ENCODE peak calls at places on chromosomes 3 and 15, in six cellular contexts. Z, Q, X, R, T and J are unnamed samples.

GRCh38 chr3:150286390-150287147 is 121.5 kb upstream of the TSC22D2 start:
- DNase-seq in Z (peak), Q (no peak), X (no peak), R (peak), T (peak), J (peak)

GRCh38 chr3:191740712-191741111 is 279.7 kb downstream of the PYDC2 start:
- DNase-seq in Z (no peak), Q (no peak), X (no peak), R (no peak), T (no peak), J (no peak)

GRCh38 chr3:169085827-169086226 is 577.7 kb downstream of the MECOM start:
- DNase-seq in Z (peak), Q (no peak), X (no peak), R (peak), T (no peak), J (no peak)

GRCh38 chr3:99626415-99626788 is 12.0 kb upstream of the COL8A1 start:
- DNase-seq in Z (no peak), Q (no peak), X (no peak), R (no peak), T (no peak), J (no peak)

GRCh38 chr3:58833501-58833900 is 166.9 kb upstream of the FAM3D start:
- DNase-seq in Z (peak), Q (no peak), X (no peak), R (no peak), T (no peak), J (no peak)

GRCh38 chr15:74780523-74780982 is 1.3 kb upstream of the CSK start:
- DNase-seq in Z (no peak), Q (no peak), X (no peak), R (no peak), T (no peak), J (no peak)

GRCh38 chr3:13098605-13099004 is 25.4 kb upstream of the IQSEC1 start:
- DNase-seq in Z (no peak), Q (no peak), X (no peak), R (no peak), T (no peak), J (no peak)

GRCh38 chr3:169863458-169863899 is 6.3 kb downstream of the LRRC31 start:
- DNase-seq in Z (peak), Q (peak), X (no peak), R (peak), T (peak), J (peak)

GRCh38 chr3:48042071-48042760 is 26.0 kb upstream of the MAP4 start:
- DNase-seq in Z (peak), Q (no peak), X (no peak), R (no peak), T (no peak), J (no peak)

GRCh38 chr15:73994912-73995622 is 551 bp downstream of the PML start:
- DNase-seq in Z (no peak), Q (no peak), X (no peak), R (no peak), T (peak), J (no peak)

GRCh38 chr15:29939404-29939803 is 117.1 kb upstream of the TJP1 start:
- DNase-seq in Z (peak), Q (no peak), X (no peak), R (peak), T (peak), J (no peak)

GRCh38 chr3:194042947-194043346 is 93.0 kb upstream of the HES1 start:
- DNase-seq in Z (peak), Q (no peak), X (no peak), R (peak), T (peak), J (peak)

GRCh38 chr3:10910367-10910766 is 82.2 kb upstream of the SLC6A1 start:
- DNase-seq in Z (no peak), Q (no peak), X (no peak), R (no peak), T (no peak), J (no peak)

GRCh38 chr15:58522391-58522790 is 90.6 kb downstream of the LIPC start:
- DNase-seq in Z (no peak), Q (no peak), X (no peak), R (no peak), T (no peak), J (no peak)

GRCh38 chr3:16604433-16604832 is 790 bp downstream of the DAZL start:
- DNase-seq in Z (no peak), Q (no peak), X (no peak), R (no peak), T (no peak), J (no peak)

GRCh38 chr15:67794832-67795574 is 30.3 kb upstream of the SKOR1 start:
- DNase-seq in Z (no peak), Q (no peak), X (no peak), R (no peak), T (no peak), J (no peak)

GRCh38 chr15:41544650-41545015 is 576 bp upstream of the RPAP1 start:
- DNase-seq in Z (peak), Q (no peak), X (no peak), R (no peak), T (no peak), J (no peak)

GRCh38 chr3:93867425-93867824 is 106.3 kb downstream of the PROS1 start:
- DNase-seq in Z (no peak), Q (no peak), X (no peak), R (no peak), T (no peak), J (no peak)

GRCh38 chr15:70358011-70358819 is 260.5 kb upstream of the TLE3 start:
- DNase-seq in Z (no peak), Q (no peak), X (no peak), R (no peak), T (no peak), J (no peak)

GRCh38 chr3:157204431-157204830 is 44.5 kb upstream of the CCNL1 start:
- DNase-seq in Z (peak), Q (no peak), X (no peak), R (peak), T (peak), J (peak)

GRCh38 chr15:70762469-70763119 is 764 bp downstream of the UACA start:
- DNase-seq in Z (peak), Q (peak), X (no peak), R (peak), T (peak), J (no peak)

GRCh38 chr3:105137911-105138310 is 228.8 kb upstream of the ALCAM start:
- DNase-seq in Z (no peak), Q (no peak), X (no peak), R (peak), T (no peak), J (no peak)

GRCh38 chr3:144200004-144200403 is 228.4 kb downstream of the DIPK2A start:
- DNase-seq in Z (no peak), Q (no peak), X (no peak), R (no peak), T (no peak), J (no peak)

GRCh38 chr3:13683288-13683687 is 134.4 kb downstream of the FBLN2 start:
- DNase-seq in Z (no peak), Q (no peak), X (no peak), R (no peak), T (no peak), J (no peak)

GRCh38 chr15:48493084-48493762 is 152.3 kb downstream of the FBN1 start:
- DNase-seq in Z (peak), Q (no peak), X (no peak), R (peak), T (peak), J (no peak)

GRCh38 chr15:91456251-91456718 is 356.2 kb downstream of the SV2B start:
- DNase-seq in Z (peak), Q (no peak), X (no peak), R (no peak), T (no peak), J (no peak)

GRCh38 chr15:91465696-91466095 is 365.6 kb downstream of the SV2B start:
- DNase-seq in Z (no peak), Q (no peak), X (no peak), R (no peak), T (no peak), J (no peak)

GRCh38 chr15:64143276-64143675 is 8.3 kb upstream of the SNX22 start:
- DNase-seq in Z (no peak), Q (no peak), X (no peak), R (no peak), T (no peak), J (no peak)

GRCh38 chr3:73061416-73061815 is at the start of gene EBLN2:
- DNase-seq in Z (no peak), Q (no peak), X (no peak), R (no peak), T (no peak), J (no peak)

GRCh38 chr15:91863621-91864255 is 10.2 kb downstream of the SLCO3A1 start:
- DNase-seq in Z (no peak), Q (no peak), X (no peak), R (no peak), T (no peak), J (no peak)